ENCODE peak calls at places on chromosomes 16 and 17, in five cellular contexts. U, E, A, W and Z are unnamed samples.

GRCh38 chr17:2893422-2893914 is 97.2 kb downstream of the RAP1GAP2 start:
- DNase-seq in U (no peak), E (no peak), A (no peak), W (no peak), Z (no peak)

GRCh38 chr16:81553080-81553813 is 108.6 kb downstream of the CMIP start:
- DNase-seq in U (no peak), E (no peak), A (peak; percentile 63), W (no peak), Z (peak; percentile 88)

GRCh38 chr17:59496178-59496577 is 69.2 kb upstream of the DHX40 start:
- DNase-seq in U (no peak), E (no peak), A (no peak), W (no peak), Z (no peak)

GRCh38 chr16:50279142-50279865 is 13.0 kb downstream of the ADCY7 start:
- DNase-seq in U (no peak), E (peak; percentile 61), A (peak; percentile 88), W (no peak), Z (no peak)

GRCh38 chr16:80507538-80507937 is 33.3 kb upstream of the DYNLRB2 start:
- DNase-seq in U (peak; percentile 38), E (no peak), A (no peak), W (no peak), Z (no peak)

GRCh38 chr16:14628806-14629611 is 1.1 kb downstream of the PARN start:
- DNase-seq in U (no peak), E (no peak), A (no peak), W (no peak), Z (no peak)

GRCh38 chr16:430904-431303 is 5.5 kb downstream of the RAB11FIP3 start:
- DNase-seq in U (no peak), E (no peak), A (no peak), W (no peak), Z (no peak)

GRCh38 chr16:8678068-8678927 is 3.9 kb downstream of the ABAT start:
- DNase-seq in U (no peak), E (no peak), A (no peak), W (no peak), Z (no peak)

GRCh38 chr17:52106638-52107261 is 51.8 kb downstream of the CA10 start:
- DNase-seq in U (peak; percentile 18), E (peak; percentile 57), A (no peak), W (peak; percentile 6), Z (peak; percentile 8)

GRCh38 chr17:45019177-45019711 is 32.2 kb downstream of the DCAKD start:
- DNase-seq in U (peak; percentile 61), E (peak; percentile 9), A (peak; percentile 76), W (peak; percentile 44), Z (peak; percentile 64)

GRCh38 chr17:81018044-81018802 is 16.7 kb upstream of the BAIAP2 start:
- DNase-seq in U (peak; percentile 21), E (no peak), A (peak; percentile 61), W (peak; percentile 49), Z (no peak)

GRCh38 chr16:3256876-3257465 is 538 bp upstream of the MEFV start:
- DNase-seq in U (no peak), E (no peak), A (no peak), W (no peak), Z (peak; percentile 86)

GRCh38 chr17:17034028-17034427 is 8.2 kb upstream of the MPRIP start:
- DNase-seq in U (no peak), E (no peak), A (no peak), W (no peak), Z (no peak)

GRCh38 chr17:78895322-78895721 is 7.7 kb downstream of the CEP295NL start:
- DNase-seq in U (no peak), E (no peak), A (no peak), W (no peak), Z (no peak)

GRCh38 chr16:82124651-82125050 is 45.4 kb downstream of the MPHOSPH6 start:
- DNase-seq in U (no peak), E (no peak), A (no peak), W (no peak), Z (no peak)

GRCh38 chr17:68601565-68602266 is 549 bp upstream of the FAM20A start:
- DNase-seq in U (no peak), E (no peak), A (no peak), W (no peak), Z (no peak)
- H3K4me3 ChIP-seq in U (peak overlapping the region; percentile 73), E (no peak overlapping the region), A (peak overlapping the region; percentile 64), W (no peak overlapping the region), Z (no peak overlapping the region)

GRCh38 chr17:74856113-74856512 is 3.6 kb downstream of the GRIN2C start:
- DNase-seq in U (no peak), E (no peak), A (no peak), W (no peak), Z (no peak)
- H3K27me3 ChIP-seq in U (peaks cover 20% of the 10 kb centered on the region), E (peaks cover 93% of the 10 kb centered on the region), A (peaks cover 82% of the 10 kb centered on the region), W (peaks cover 77% of the 10 kb centered on the region), Z (peaks cover 69% of the 10 kb centered on the region)

DNA sequence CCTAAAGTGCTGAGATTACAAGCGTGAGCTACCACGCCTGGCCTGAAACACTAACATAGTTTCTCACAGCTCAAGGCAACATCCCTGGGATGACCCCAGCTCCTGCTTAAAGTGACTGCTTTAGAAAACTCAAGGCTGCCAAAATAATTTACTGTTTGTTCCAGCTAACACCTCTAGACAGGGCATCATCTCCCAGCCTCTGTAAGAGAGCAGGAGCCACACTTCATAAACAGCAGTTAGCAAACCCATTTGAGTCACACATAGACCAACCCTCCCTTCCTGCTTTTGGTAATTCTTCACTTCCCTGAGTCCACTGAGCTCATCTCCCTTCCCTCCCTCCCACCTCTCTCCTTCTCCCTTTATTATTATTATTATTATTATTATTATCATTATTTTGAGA is 201.3 kb downstream of the XYLT1 start:
- DNase-seq in U (no peak), E (no peak), A (no peak), W (peak; percentile 18), Z (no peak)
- H3K9me3 ChIP-seq in U (no peaks in the 10 kb centered on the region), E (no peaks in the 10 kb centered on the region), A (no peaks in the 10 kb centered on the region), W (no peaks in the 10 kb centered on the region), Z (no peaks in the 10 kb centered on the region)

DNA sequence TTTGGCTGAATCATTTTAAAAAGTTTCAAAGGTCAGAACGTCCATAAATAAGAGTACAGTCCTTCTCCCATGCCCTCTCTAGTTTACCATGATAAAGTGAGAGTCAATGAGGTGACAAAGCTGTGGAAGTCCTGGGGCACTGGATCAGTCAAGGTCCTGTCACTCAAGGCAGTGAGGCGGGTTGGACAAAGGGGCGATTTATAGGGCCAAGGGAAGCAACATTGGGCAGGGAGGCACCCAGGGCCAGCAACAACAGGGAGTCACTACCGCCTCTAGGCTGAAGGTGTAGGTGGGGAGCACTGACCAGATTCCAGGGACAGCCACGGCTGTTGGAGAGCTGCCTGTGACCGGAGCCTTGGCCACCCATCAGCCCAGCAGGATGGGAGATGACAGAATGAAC is 28.6 kb upstream of the DYNLL2 start:
- DNase-seq in U (peak; percentile 15), E (no peak), A (no peak), W (no peak), Z (no peak)
- H3K4me3 ChIP-seq in U (no peak overlapping the region), E (no peak overlapping the region), A (no peak overlapping the region), W (no peak overlapping the region), Z (no peak overlapping the region)